ENCODE peak calls at places on chromosomes 12 and 14, in four cellular contexts. D is A549, S is HepG2, G is K562. N is an unnamed sample.

GRCh38 chr14:64910847-64911495 is 3.3 kb upstream of the CHURC1 start:
- DNase-seq in D (peak), S (peak), G (peak), N (peak)

GRCh38 chr12:71439613-71440392 is at the start of gene LGR5:
- DNase-seq in D (peak), S (peak), G (no peak), N (no peak)

GRCh38 chr14:63134801-63135200 is 69.4 kb upstream of the RHOJ start:
- DNase-seq in D (peak), S (no peak), G (peak), N (peak)

GRCh38 chr14:100654814-100655795 is 67.9 kb upstream of the BEGAIN start:
- DNase-seq in D (peak), S (no peak), G (peak), N (no peak)

GRCh38 chr14:97456958-97457357 is 659.8 kb downstream of the VRK1 start:
- DNase-seq in D (no peak), S (no peak), G (no peak), N (no peak)

GRCh38 chr12:118714051-118714460 is 267.3 kb upstream of the SRRM4 start:
- DNase-seq in D (peak), S (peak), G (peak), N (peak)

GRCh38 chr14:76919811-76920571 is 93.8 kb downstream of the LRRC74A start:
- DNase-seq in D (peak), S (peak), G (no peak), N (peak)

GRCh38 chr12:22255097-22255496 is 79.4 kb downstream of the ST8SIA1 start:
- DNase-seq in D (no peak), S (no peak), G (no peak), N (no peak)

GRCh38 chr14:54420478-54421116 is 20.6 kb downstream of the CNIH1 start:
- DNase-seq in D (peak), S (peak), G (peak), N (peak)

GRCh38 chr14:100384819-100385813 is 62.0 kb downstream of the SLC25A47 start:
- DNase-seq in D (peak), S (peak), G (peak), N (peak)

GRCh38 chr14:36973806-36974442 is 198.5 kb downstream of the SLC25A21 start:
- DNase-seq in D (peak), S (no peak), G (peak), N (no peak)
- TF ChIP-seq MYC in D (no peak), S (no peak), G (no peak), N (no peak)

GRCh38 chr12:127485528-127485927 is 781.4 kb upstream of the TMEM132C start:
- DNase-seq in D (peak), S (no peak), G (no peak), N (peak)

GRCh38 chr12:127482950-127483349 is 784.0 kb upstream of the TMEM132C start:
- DNase-seq in D (no peak), S (no peak), G (no peak), N (no peak)

GRCh38 chr12:127489055-127489454 is 777.9 kb upstream of the TMEM132C start:
- DNase-seq in D (no peak), S (peak), G (no peak), N (no peak)

DNA sequence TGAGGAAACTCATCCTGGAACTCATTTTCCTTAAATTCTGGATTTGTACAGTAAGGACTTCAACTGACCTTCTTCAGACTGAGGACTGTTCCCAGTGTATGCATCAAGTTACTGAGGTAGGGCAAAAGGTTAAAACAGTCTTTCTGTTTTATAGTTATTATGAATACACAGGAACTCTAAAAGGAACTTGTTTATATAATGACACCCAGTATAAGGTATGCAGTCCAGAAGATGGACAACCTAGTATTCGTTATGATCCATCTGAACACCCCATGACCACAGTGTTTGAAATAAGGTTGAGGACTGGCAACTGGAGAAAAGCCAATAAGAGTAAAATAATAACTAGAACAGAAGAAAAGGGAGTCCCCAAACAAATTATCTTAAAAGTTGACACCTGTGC is 779.9 kb upstream of the TMEM132C start:
- DNase-seq in D (no peak), S (no peak), G (no peak), N (no peak)
- TF ChIP-seq MYC in D (no peak), S (no peak), G (no peak), N (no peak)

GRCh38 chr14:61524936-61525292 is 170.4 kb upstream of the HIF1A start:
- DNase-seq in D (no peak), S (no peak), G (no peak), N (no peak)

GRCh38 chr14:61525293-61526011 is 169.9 kb upstream of the HIF1A start:
- DNase-seq in D (peak), S (no peak), G (peak), N (peak)

GRCh38 chr14:61526405-61527312 is 168.7 kb upstream of the HIF1A start:
- DNase-seq in D (no peak), S (peak), G (no peak), N (peak)

GRCh38 chr14:61528591-61529021 is 166.7 kb upstream of the HIF1A start:
- DNase-seq in D (no peak), S (no peak), G (no peak), N (no peak)

GRCh38 chr14:61527325-61528100 is 167.8 kb upstream of the HIF1A start:
- DNase-seq in D (peak), S (peak), G (peak), N (peak)
- TF ChIP-seq MYC in D (no peak), S (no peak), G (no peak), N (no peak)

GRCh38 chr12:20439634-20440033 is 71.3 kb downstream of the PDE3A start:
- DNase-seq in D (no peak), S (no peak), G (no peak), N (no peak)

GRCh38 chr12:20440408-20440807 is 72.1 kb downstream of the PDE3A start:
- DNase-seq in D (no peak), S (no peak), G (no peak), N (no peak)

GRCh38 chr12:20436367-20436766 is 68.0 kb downstream of the PDE3A start:
- DNase-seq in D (no peak), S (no peak), G (no peak), N (no peak)

GRCh38 chr12:20434993-20435392 is 66.7 kb downstream of the PDE3A start:
- DNase-seq in D (no peak), S (no peak), G (no peak), N (no peak)

GRCh38 chr12:20438307-20438779 is 70.0 kb downstream of the PDE3A start:
- DNase-seq in D (peak), S (no peak), G (no peak), N (no peak)
- TF ChIP-seq MYC in D (no peak), S (no peak), G (no peak), N (no peak)

N was measured in NB4.